ENCODE peak calls at places on chromosomes 11 and 22, in six cellular contexts. A, W, L, P, Z and B are unnamed samples. For H3K4me1, the result is how much of the 10 kb centered on the place peaks cover.

GRCh38 chr11:86247608-86248007 is 3.1 kb downstream of the EED start:
- DNase-seq in P (no peak), W (no peak), Z (no peak), L (no peak), A (no peak), B (no peak)

GRCh38 chr11:65310756-65311155 is 3.9 kb upstream of the CDC42EP2 start:
- DNase-seq in A (peak), L (no peak), P (no peak), Z (no peak), W (no peak), B (no peak)

GRCh38 chr22:40414838-40415505 is 44.6 kb downstream of the SGSM3 start:
- DNase-seq in P (no peak), Z (no peak), A (no peak), L (no peak), W (no peak), B (no peak)

GRCh38 chr11:8746575-8746974 is 64.0 kb downstream of the RPL27A start:
- DNase-seq in L (no peak), Z (no peak), A (no peak), W (no peak), P (no peak), B (no peak)

GRCh38 chr11:77121876-77122575 is 6.0 kb upstream of the MYO7A start:
- DNase-seq in W (no peak), L (no peak), Z (no peak), P (no peak), A (no peak), B (peak)

GRCh38 chr11:73461844-73462435 is 85.7 kb downstream of the RELT start:
- DNase-seq in W (no peak), Z (no peak), P (no peak), L (no peak), A (no peak), B (no peak)

GRCh38 chr11:3732671-3733070 is 61.5 kb upstream of the CHRNA10 start:
- DNase-seq in L (no peak), A (no peak), P (no peak), Z (no peak), W (no peak), B (no peak)

GRCh38 chr11:456533-456932 is 6.5 kb downstream of the PTDSS2 start:
- DNase-seq in L (no peak), W (no peak), Z (no peak), P (no peak), A (no peak), B (peak)

GRCh38 chr11:2590951-2591754 is 108.6 kb downstream of the KCNQ1OT1 start:
- DNase-seq in A (no peak), Z (no peak), W (no peak), P (no peak), L (no peak), B (no peak)

GRCh38 chr11:2699185-2699530 is 636 bp downstream of the KCNQ1OT1 start:
- DNase-seq in P (no peak), L (no peak), Z (no peak), W (no peak), A (peak), B (peak)

GRCh38 chr11:81869337-81870065 is 864.2 kb downstream of the FAM181B start:
- DNase-seq in P (no peak), Z (no peak), W (no peak), A (no peak), L (peak), B (peak)

GRCh38 chr11:81874627-81875026 is 859.0 kb downstream of the FAM181B start:
- DNase-seq in L (no peak), A (no peak), Z (no peak), P (no peak), W (no peak), B (no peak)

GRCh38 chr11:81870815-81871214 is 862.8 kb downstream of the FAM181B start:
- DNase-seq in A (no peak), P (no peak), Z (no peak), W (no peak), L (no peak), B (no peak)

DNA sequence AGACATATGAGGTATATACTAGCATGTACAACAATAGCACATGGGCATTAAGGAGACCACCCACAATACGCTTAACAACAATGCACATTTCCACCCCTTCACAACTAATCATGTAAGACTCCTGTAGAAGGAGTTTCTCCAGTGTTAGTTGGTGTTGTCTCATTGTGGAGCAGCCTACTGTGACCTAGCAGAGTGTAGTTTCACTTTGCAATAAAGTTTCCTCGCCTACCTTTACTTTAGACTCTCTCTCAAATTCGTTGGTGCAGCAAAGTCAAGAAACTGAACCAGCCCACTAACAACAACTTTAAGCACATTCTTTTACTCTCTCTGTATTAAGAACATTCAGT is 863.6 kb downstream of the FAM181B start:
- DNase-seq in Z (no peak), A (no peak), L (no peak), W (no peak), P (no peak), B (no peak)
- H3K4me3 ChIP-seq in Z (no peak), A (no peak), L (no peak), W (no peak), P (no peak), B (no peak)

GRCh38 chr22:32811788-32812187 is 10.3 kb downstream of the TIMP3 start:
- DNase-seq in Z (no peak), P (no peak), A (no peak), L (no peak), W (no peak), B (no peak)

GRCh38 chr22:32817137-32817536 is 15.6 kb downstream of the TIMP3 start:
- DNase-seq in L (no peak), P (no peak), A (no peak), W (no peak), Z (no peak), B (no peak)

GRCh38 chr22:32815943-32816342 is 14.4 kb downstream of the TIMP3 start:
- DNase-seq in P (no peak), L (no peak), Z (no peak), A (no peak), W (no peak), B (no peak)

GRCh38 chr22:32815059-32815458 is 13.6 kb downstream of the TIMP3 start:
- DNase-seq in Z (no peak), A (no peak), L (no peak), W (no peak), P (no peak), B (no peak)

GRCh38 chr22:32814289-32814865 is 12.9 kb downstream of the TIMP3 start:
- DNase-seq in W (no peak), P (no peak), A (no peak), Z (no peak), L (no peak), B (no peak)
- H3K4me1 ChIP-seq in W (under half), P (half or more), A (under half), Z (under half), L (under half), B (under half)

GRCh38 chr11:134503104-134503503 is 91.1 kb upstream of the B3GAT1 start:
- DNase-seq in W (no peak), A (no peak), P (no peak), L (peak), Z (no peak), B (no peak)
- H3K4me3 ChIP-seq in W (no peak), A (no peak), P (no peak), L (no peak), Z (no peak), B (no peak)

DNA sequence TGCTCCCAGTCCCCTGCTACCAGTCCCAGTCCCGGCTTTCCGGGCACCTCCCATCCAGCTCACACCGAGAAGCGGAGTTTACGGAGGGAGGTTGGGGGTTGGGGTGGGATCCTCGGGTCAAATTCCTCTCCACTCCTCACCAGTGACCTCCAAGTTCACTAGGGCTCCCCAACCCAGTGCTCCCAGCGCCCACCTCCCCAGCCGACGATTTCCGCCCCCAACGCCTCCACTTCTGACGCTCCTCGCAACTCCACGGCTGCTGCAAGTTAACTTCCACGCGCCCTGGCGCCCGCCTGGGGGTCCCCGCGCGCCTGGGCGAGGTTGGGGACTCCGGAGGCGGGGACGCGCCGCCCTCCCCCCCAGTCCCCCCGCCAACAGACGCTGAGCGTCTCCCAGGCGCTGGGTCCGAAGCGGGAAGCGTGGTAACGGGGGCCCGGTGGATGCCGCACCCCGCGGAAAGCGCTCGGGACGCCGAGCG is 526 bp downstream of the TPST2 start:
- DNase-seq in L (peak), P (no peak), A (peak), Z (no peak), W (no peak), B (peak)
- H3K4me1 ChIP-seq in L (under half), P (under half), A (under half), Z (under half), W (under half), B (under half)

DNA sequence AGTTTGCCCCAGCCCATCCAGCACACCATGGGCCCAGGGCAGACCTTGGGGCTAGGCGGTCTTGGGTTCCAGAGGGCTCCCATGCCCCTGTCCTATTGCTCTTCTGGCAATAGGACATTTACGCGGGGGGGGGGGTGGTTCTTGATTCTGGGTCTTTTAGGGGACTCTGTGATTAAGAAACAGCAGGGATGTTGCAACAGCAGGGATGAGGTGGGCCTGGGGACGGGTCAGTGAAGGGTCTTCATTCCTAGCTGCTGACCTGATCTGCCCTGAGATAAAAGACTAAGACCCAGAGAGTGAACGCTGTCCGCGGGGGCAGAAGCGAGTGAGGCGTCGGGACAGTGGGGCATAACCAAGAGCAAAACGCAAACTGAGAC is 418 bp upstream of the ADAMTS15 start:
- DNase-seq in Z (no peak), W (no peak), P (no peak), A (no peak), L (no peak), B (no peak)
- H3K4me3 ChIP-seq in Z (peak), W (peak), P (peak), A (peak), L (peak), B (no peak)

DNA sequence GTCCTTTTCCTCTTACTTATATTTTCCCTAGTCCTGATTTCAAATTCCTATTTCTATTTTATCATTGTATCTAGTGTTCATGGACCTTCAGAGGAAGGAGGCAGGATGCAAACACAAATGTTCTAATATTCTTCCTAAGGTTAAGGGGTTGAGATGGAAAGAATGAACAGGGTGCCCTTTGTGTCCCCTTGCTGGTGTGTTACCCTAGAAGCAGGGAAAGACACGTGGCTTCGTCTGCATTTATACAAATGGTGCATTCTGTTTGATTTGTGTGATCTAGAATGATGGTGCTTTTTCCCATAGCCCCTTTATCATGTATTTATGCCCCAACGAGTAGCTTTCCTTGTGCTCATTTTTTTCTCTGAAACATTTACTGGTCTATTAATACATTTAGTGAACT is 76.2 kb downstream of the PLEKHA7 start:
- DNase-seq in W (no peak), P (no peak), A (no peak), Z (no peak), L (no peak), B (no peak)
- H3K4me1 ChIP-seq in W (under half), P (under half), A (under half), Z (under half), L (under half), B (under half)

DNA sequence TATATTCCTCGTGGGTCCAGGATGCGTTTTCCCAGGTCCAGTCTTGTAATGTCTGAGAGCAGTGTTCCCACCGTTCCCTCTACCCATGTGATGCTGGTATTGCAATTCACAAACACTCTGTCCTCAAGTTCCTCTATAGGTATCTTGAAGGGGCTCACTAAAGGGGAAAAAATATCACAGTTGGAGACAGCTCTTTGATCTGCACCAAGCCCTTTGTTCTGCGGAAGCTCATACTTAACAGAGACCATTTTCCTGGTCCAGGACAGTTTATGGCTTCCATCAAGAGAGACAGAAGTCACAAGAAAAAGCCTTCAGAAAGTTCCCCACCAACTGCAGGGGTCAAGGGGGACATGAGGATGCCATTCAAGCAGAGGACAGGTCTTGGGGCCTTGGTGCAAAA is 2.1 kb downstream of the CD3D start:
- DNase-seq in L (no peak), Z (no peak), W (no peak), P (no peak), A (no peak), B (no peak)
- H3K4me3 ChIP-seq in L (no peak), Z (no peak), W (peak), P (no peak), A (no peak), B (no peak)